ENCODE peak calls at places on chromosome 21, in four cellular contexts. B is HFFc6, G is PC-3, C is GM23338. I is an unnamed sample.
A peak's percentile ranks its signal among the peaks of the same experiment; 100 is the strongest.

GRCh38 chr21:41761211-41762181 is 5.4 kb downstream of the RIPK4 start:
- DNase-seq in C (peak; percentile 66), B (peak; percentile 42), G (peak; percentile 98), I (no peak)

GRCh38 chr21:14064296-14064645 is 146.5 kb downstream of the LIPI start:
- DNase-seq in C (peak; percentile 52), B (no peak), G (no peak), I (no peak)

GRCh38 chr21:38327984-38328383 is 71.2 kb downstream of the KCNJ15 start:
- DNase-seq in C (no peak), G (no peak), B (peak; percentile 25), I (no peak)

GRCh38 chr21:15682182-15682895 is 47.4 kb upstream of the USP25 start:
- DNase-seq in G (peak; percentile 80), C (no peak), B (peak; percentile 30), I (no peak)

GRCh38 chr21:34890258-34890723 is 158.8 kb downstream of the RUNX1 start:
- DNase-seq in B (no peak), C (peak; percentile 76), G (no peak), I (no peak)

GRCh38 chr21:38027901-38028300 is 111.6 kb upstream of the KCNJ6 start:
- DNase-seq in B (peak; percentile 67), C (no peak), G (peak; percentile 76), I (no peak)

GRCh38 chr21:17931080-17931479 is 111.9 kb upstream of the C21orf91 start:
- DNase-seq in C (peak; percentile 48), G (peak; percentile 7), B (no peak), I (no peak)

GRCh38 chr21:17925000-17925610 is 105.9 kb upstream of the C21orf91 start:
- DNase-seq in B (peak; percentile 59), C (peak; percentile 87), G (peak; percentile 83), I (no peak)

GRCh38 chr21:35043549-35043948 is 5.6 kb downstream of the RUNX1 start:
- DNase-seq in B (no peak), G (no peak), C (no peak), I (no peak)

GRCh38 chr21:44337941-44338895 is 972 bp downstream of the CFAP410 start:
- DNase-seq in C (peak; percentile 85), G (peak; percentile 66), B (peak; percentile 44), I (peak; percentile 39)
- TF ChIP-seq CTCF in C (peak; percentile 50), G (peak; percentile 53), B (peak; percentile 58), I (no peak)

GRCh38 chr21:32560896-32561295 is 24.4 kb downstream of the TCP10L start:
- DNase-seq in B (no peak), G (no peak), C (peak; percentile 56), I (no peak)
- TF ChIP-seq CTCF in B (no peak), G (no peak), C (no peak), I (no peak)

DNA sequence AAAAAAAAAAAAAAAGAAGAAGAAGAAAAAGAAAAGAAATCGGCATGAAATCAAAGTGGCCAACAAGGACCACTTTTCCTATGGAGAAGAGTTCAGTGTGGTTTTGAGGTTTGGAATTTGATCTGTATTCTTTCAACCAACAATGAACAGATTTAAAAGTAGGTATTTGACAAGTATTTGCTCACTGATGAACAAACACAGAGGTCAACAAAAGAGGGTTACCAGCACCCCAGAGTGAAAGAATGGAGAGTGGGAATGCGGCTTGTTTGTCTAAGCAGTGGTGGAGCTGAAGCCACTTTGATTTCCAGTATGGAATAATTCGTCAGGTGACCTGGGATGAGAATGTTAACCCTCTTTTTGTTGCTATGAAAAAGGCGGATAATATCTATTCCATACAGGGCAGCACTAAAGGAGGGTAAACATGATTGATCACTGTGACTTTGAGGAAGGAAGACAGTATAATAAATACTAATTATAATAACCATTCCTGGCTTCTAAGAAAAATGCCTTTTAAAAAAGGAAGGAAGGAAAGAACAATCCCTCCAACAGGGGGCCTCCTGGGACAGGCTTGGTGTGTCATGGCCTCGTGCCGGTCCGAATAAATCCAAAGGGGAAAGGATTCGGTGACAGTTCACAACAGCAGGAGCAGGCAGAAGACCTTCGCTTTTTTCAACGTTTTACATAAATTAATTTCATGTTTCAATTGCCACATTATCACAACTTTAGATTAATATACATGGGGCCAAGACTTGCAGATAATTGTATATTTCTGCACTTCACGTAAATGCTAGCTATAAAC is 37.2 kb upstream of the SIM2 start:
- DNase-seq in C (peak; percentile 78), G (peak; percentile 75), B (peak; percentile 4), I (no peak)
- TF ChIP-seq CTCF in C (peak; percentile 72), G (peak; percentile 88), B (peak; percentile 74), I (no peak)

GRCh38 chr21:43211085-43212071 is 42.6 kb downstream of the CRYAA start:
- DNase-seq in G (no peak), C (peak; percentile 63), B (no peak), I (no peak)
- TF ChIP-seq CTCF in G (no peak), C (peak; percentile 60), B (peak; percentile 52), I (no peak)

GRCh38 chr21:33492571-33492970 is 1.1 kb upstream of the DNAJC28 start:
- DNase-seq in G (peak; percentile 51), C (no peak), B (no peak), I (no peak)

GRCh38 chr21:33491373-33492102 is at the start of gene DNAJC28:
- DNase-seq in G (peak; percentile 95), C (peak; percentile 99), B (peak; percentile 84), I (peak; percentile 94)

GRCh38 chr21:33487996-33488395 is 3.5 kb downstream of the DNAJC28 start:
- DNase-seq in B (no peak), C (no peak), G (no peak), I (no peak)

GRCh38 chr21:33488936-33489335 is 2.6 kb downstream of the DNAJC28 start:
- DNase-seq in G (no peak), C (no peak), B (no peak), I (no peak)

GRCh38 chr21:33490991-33491372 is 534 bp downstream of the DNAJC28 start:
- DNase-seq in G (no peak), C (no peak), B (no peak), I (no peak)
- TF ChIP-seq CTCF in G (no peak), C (no peak), B (no peak), I (no peak)

GRCh38 chr21:30958737-30959136 is 77.4 kb upstream of the KRTAP11-1 start:
- DNase-seq in G (no peak), B (no peak), C (no peak), I (no peak)

GRCh38 chr21:30962013-30962412 is 76.3 kb downstream of the KRTAP19-8 start:
- DNase-seq in B (no peak), G (peak; percentile 31), C (peak; percentile 51), I (no peak)
- TF ChIP-seq CTCF in B (no peak), G (peak; percentile 47), C (peak; percentile 21), I (no peak)

GRCh38 chr21:45442276-45442675 is 37.3 kb downstream of the COL18A1 start:
- DNase-seq in C (no peak), G (no peak), B (no peak), I (no peak)

GRCh38 chr21:45441431-45442255 is 36.7 kb downstream of the COL18A1 start:
- DNase-seq in G (no peak), B (no peak), C (no peak), I (no peak)

GRCh38 chr21:45445369-45445768 is 40.4 kb downstream of the COL18A1 start:
- DNase-seq in C (no peak), B (no peak), G (no peak), I (no peak)

GRCh38 chr21:45444385-45444784 is 39.4 kb downstream of the COL18A1 start:
- DNase-seq in C (no peak), G (no peak), B (no peak), I (no peak)

DNA sequence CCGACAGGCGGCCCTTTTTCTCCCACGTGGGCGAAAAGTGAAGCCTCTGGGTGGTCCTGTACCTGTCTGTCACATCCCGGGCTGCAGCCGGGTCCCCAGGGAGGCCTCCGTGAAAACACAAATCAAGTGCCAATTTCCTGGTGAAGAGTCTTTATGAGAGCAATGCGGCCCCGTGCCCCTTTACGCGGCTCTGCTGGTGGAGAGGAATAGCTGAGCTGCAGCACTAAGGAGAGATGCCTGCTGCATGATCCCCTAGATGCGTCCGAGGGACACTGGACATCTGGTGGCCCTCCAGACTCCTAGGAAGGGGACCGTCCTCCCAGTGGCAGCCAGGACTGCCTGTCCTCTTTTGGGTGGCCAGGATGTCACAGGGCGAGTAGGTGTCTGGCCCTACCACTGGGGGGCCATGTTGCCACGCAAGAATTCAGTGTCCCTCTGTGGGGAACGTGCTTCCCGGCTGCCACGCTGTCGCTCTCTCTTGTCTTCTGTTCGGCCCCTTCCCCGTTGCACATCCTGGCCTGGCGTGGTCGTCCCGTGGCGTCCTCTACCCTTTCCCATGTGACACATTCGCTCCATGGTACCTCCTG is 38.7 kb downstream of the COL18A1 start:
- DNase-seq in C (no peak), B (no peak), G (peak; percentile 21), I (no peak)
- TF ChIP-seq CTCF in C (peak; percentile 14), B (peak; percentile 51), G (peak; percentile 43), I (no peak)

GRCh38 chr21:21096956-21097355 is 98.7 kb downstream of the NCAM2 start:
- DNase-seq in G (peak; percentile 2), C (no peak), B (no peak), I (no peak)
- TF ChIP-seq CTCF in G (no peak), C (no peak), B (no peak), I (no peak)

GRCh38 chr21:26491663-26492062 is 81.4 kb downstream of the CYYR1 start:
- DNase-seq in G (no peak), B (no peak), C (no peak), I (no peak)
- TF ChIP-seq CTCF in G (no peak), B (no peak), C (no peak), I (no peak)